ENCODE peak calls at places on chromosomes 12 and 14, in five cellular contexts. G, B, S, C and N are unnamed samples.

GRCh38 chr12:41967668-41968649 is 176.7 kb downstream of the GXYLT1 start:
- DNase-seq in C (no peak), B (peak), S (no peak), G (no peak), N (no peak)

GRCh38 chr12:131965073-131965472 is 15.3 kb downstream of the EP400 start:
- DNase-seq in G (no peak), S (no peak), B (no peak), C (no peak), N (no peak)

GRCh38 chr14:99072956-99073355 is 199.0 kb downstream of the BCL11B start:
- DNase-seq in C (no peak), G (no peak), S (no peak), B (no peak), N (no peak)

GRCh38 chr12:71642264-71642663 is 21.4 kb downstream of the ZFC3H1 start:
- DNase-seq in B (no peak), C (no peak), G (no peak), S (no peak), N (no peak)

GRCh38 chr14:51369814-51370213 is 129.8 kb downstream of the TMX1 start:
- DNase-seq in B (no peak), S (no peak), C (peak), G (no peak), N (no peak)

GRCh38 chr12:104312654-104313053 is 9.1 kb downstream of the EID3 start:
- DNase-seq in B (no peak), C (no peak), G (no peak), S (no peak), N (no peak)

GRCh38 chr12:19915392-19916192 is 452.7 kb upstream of the PDE3A start:
- DNase-seq in B (peak), C (no peak), S (no peak), G (no peak), N (peak)

GRCh38 chr12:52415870-52416750 is 10.0 kb upstream of the KRT82 start:
- DNase-seq in G (peak), B (peak), C (peak), S (no peak), N (peak)

GRCh38 chr12:80648866-80649265 is 58.6 kb upstream of the MYF6 start:
- DNase-seq in S (no peak), G (no peak), C (no peak), B (peak), N (peak)

GRCh38 chr14:61470261-61470953 is 149.0 kb downstream of the PRKCH start:
- DNase-seq in B (peak), S (no peak), G (no peak), C (peak), N (peak)

GRCh38 chr12:14394317-14395058 is 29.0 kb downstream of the ATF7IP start:
- DNase-seq in C (peak), G (no peak), S (no peak), B (peak), N (peak)

GRCh38 chr12:111753144-111753881 is 13.4 kb upstream of the ALDH2 start:
- DNase-seq in G (peak), B (no peak), S (no peak), C (peak), N (peak)

GRCh38 chr14:102192840-102193502 is 53.3 kb downstream of the WDR20 start:
- DNase-seq in B (no peak), S (peak), C (no peak), G (no peak), N (no peak)

GRCh38 chr12:39402922-39403321 is 40.0 kb downstream of the KIF21A start:
- DNase-seq in B (no peak), G (no peak), C (no peak), S (no peak), N (no peak)

GRCh38 chr12:22544038-22544979 is at the start of gene C2CD5:
- DNase-seq in C (peak), B (peak), S (peak), G (peak), N (peak)

GRCh38 chr12:130983328-130984017 is 29.8 kb downstream of the ADGRD1 start:
- DNase-seq in C (no peak), G (no peak), S (no peak), B (no peak), N (no peak)

GRCh38 chr14:93114713-93115068 is 1.0 kb downstream of the ITPK1 start:
- DNase-seq in G (no peak), S (no peak), B (no peak), C (peak), N (no peak)

GRCh38 chr12:12616512-12617275 is 5.0 kb downstream of the CREBL2 start:
- DNase-seq in G (no peak), B (peak), C (no peak), S (peak), N (peak)

GRCh38 chr14:95700221-95700976 is 13.5 kb downstream of the TCL1A start:
- DNase-seq in C (no peak), S (no peak), B (no peak), G (no peak), N (no peak)

GRCh38 chr12:16189849-16190248 is 87.6 kb downstream of the SLC15A5 start:
- DNase-seq in S (no peak), C (no peak), G (no peak), B (peak), N (peak)

GRCh38 chr12:98743362-98743953 is 98.4 kb downstream of the APAF1 start:
- DNase-seq in B (no peak), G (no peak), S (no peak), C (peak), N (no peak)

GRCh38 chr14:102215071-102215470 is 75.4 kb downstream of the WDR20 start:
- DNase-seq in S (peak), C (no peak), G (no peak), B (peak), N (peak)

GRCh38 chr14:98290596-98290995 is 981.4 kb downstream of the BCL11B start:
- DNase-seq in S (no peak), B (peak), G (no peak), C (no peak), N (no peak)

GRCh38 chr12:89135976-89136634 is 216.2 kb downstream of the DUSP6 start:
- DNase-seq in S (no peak), G (no peak), C (no peak), B (peak), N (peak)

GRCh38 chr12:7210642-7211151 is 21.2 kb downstream of the PEX5 start:
- DNase-seq in C (no peak), B (no peak), S (no peak), G (no peak), N (no peak)

GRCh38 chr14:31880935-31881334 is 196.2 kb upstream of the ARHGAP5 start:
- DNase-seq in G (no peak), B (peak), S (no peak), C (no peak), N (peak)

GRCh38 chr14:31879661-31880348 is 197.3 kb upstream of the ARHGAP5 start:
- DNase-seq in B (no peak), C (no peak), S (no peak), G (no peak), N (no peak)

GRCh38 chr14:31884238-31884637 is 192.9 kb upstream of the ARHGAP5 start:
- DNase-seq in C (no peak), G (no peak), B (no peak), S (no peak), N (no peak)

GRCh38 chr14:31884776-31885379 is 192.2 kb upstream of the ARHGAP5 start:
- DNase-seq in C (no peak), S (no peak), B (peak), G (no peak), N (peak)

DNA sequence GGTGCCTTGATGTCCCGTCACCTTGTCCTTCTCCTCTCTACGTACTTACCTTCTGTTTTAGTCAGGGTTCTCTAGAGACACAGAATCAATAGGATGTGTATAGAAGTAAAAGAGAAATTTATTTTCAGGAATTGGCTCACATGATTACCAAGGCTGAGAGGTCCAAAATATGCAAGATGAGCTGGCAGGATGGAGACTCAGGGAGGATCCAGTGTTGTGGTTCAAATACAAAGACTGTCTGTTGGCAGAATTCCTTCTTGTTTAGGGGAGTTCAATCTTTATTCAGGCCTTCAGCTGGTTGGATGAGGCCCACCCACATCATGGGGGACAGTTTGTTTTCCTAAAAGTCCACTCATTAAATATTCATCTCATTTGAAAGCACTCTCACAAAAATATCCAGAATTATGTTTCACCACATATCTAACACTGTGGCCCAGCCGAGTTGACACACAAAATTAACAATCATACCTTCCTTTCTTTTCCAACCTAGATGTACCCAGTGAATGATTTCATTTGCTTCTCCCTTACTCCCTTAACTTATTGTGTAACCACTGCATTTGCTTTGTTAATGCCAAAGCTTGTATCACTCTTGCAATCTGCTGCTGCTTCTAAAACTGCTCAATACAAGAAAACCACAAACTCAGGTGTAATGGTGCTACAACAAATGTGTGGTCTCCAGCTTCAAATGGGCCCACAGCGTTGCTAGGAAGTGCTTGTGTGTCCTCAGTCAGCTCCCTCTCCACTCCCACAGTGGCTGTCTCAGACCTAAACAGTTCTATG is 195.4 kb upstream of the ARHGAP5 start:
- DNase-seq in B (peak), S (no peak), C (no peak), G (no peak), N (peak)
- TF ChIP-seq CTCF in B (no peak), S (no peak), C (no peak), G (no peak), N (no peak)

GRCh38 chr12:102061096-102061555 is 665 bp downstream of the WASHC3 start:
- DNase-seq in G (no peak), C (no peak), B (peak), S (no peak), N (peak)

GRCh38 chr12:102064476-102064875 is 2.7 kb upstream of the WASHC3 start:
- DNase-seq in G (no peak), C (no peak), S (no peak), B (no peak), N (peak)

GRCh38 chr12:102061556-102062418 is at the start of gene WASHC3:
- DNase-seq in C (peak), S (peak), G (peak), B (peak), N (peak)

GRCh38 chr12:102063066-102063465 is 1.3 kb upstream of the WASHC3 start:
- DNase-seq in B (no peak), S (no peak), C (no peak), G (no peak), N (no peak)

GRCh38 chr12:102062419-102062806 is 622 bp upstream of the WASHC3 start:
- DNase-seq in B (no peak), S (no peak), C (no peak), G (no peak), N (no peak)
- H3K4me3 ChIP-seq in B (peak), S (peak), C (no peak), G (peak), N (peak)

GRCh38 chr14:39474416-39474911 is 42.2 kb upstream of the FBXO33 start:
- DNase-seq in B (peak), S (no peak), C (no peak), G (no peak), N (no peak)

GRCh38 chr14:39472078-39472477 is 39.8 kb upstream of the FBXO33 start:
- DNase-seq in S (no peak), G (no peak), B (no peak), C (no peak), N (no peak)

GRCh38 chr14:39467889-39468524 is 35.8 kb upstream of the FBXO33 start:
- DNase-seq in C (no peak), B (peak), S (no peak), G (no peak), N (peak)

GRCh38 chr14:39469094-39469710 is 37.0 kb upstream of the FBXO33 start:
- DNase-seq in B (no peak), S (no peak), C (no peak), G (no peak), N (peak)
- TF ChIP-seq CTCF in B (no peak), S (peak), C (no peak), G (no peak), N (peak)

DNA sequence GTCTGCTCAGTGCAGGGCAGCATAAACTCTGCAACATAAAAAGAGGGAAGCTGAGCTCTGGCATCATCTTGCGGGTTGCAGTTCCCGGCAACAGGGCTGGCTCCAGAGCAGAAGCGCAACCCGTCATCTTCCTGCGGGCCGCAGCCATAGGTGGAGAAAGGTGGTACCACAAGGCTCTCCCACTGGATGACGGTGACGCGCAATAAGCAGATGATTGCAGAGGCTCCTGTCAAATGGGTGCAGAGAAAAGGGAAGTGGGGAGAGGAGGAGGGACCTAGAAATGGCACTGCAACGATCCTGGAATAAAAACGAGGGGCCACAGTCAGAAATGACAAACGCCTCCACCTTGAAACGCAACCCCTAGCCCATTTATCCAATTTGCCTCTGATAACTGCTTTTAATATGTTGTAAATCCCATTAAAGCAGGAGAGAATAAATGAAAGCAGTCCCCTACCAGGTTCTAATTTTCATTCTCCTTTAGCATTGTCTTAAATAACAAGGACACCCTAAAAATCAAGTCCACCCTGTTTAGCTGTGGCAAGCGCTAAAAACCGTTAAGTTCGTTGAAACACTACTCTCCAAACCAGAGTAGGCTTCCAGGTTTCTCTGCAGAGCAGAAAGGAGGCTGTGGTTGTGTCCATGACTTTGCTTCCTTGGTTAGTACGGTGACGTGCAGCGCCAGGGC is 30.9 kb upstream of the TUBA1C start:
- DNase-seq in S (peak), G (peak), B (peak), C (peak), N (no peak)
- H3K4me3 ChIP-seq in S (peak), G (peak), B (peak), C (no peak), N (no peak)

DNA sequence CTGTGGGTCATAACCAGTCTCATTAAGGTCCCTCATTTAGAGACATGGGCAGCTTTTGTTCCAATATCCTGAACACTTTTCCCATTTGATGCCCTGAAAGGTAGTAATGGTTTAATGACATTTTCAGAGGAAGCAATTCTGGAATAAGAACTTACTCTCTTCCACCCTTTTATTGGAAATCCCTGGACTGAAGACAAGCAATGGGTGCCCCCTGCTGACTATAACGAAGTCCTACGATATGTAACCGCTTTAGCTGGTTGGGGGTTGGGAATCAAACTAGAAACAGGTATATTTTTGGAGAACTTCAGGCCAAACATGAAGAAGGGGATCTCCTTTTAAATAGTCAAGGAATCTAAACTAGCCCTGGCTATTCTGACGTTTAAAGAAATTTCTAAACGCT is 20.5 kb downstream of the SARNP start:
- DNase-seq in G (no peak), S (no peak), C (no peak), B (peak), N (peak)
- TF ChIP-seq CTCF in G (peak), S (peak), C (peak), B (peak), N (peak)

DNA sequence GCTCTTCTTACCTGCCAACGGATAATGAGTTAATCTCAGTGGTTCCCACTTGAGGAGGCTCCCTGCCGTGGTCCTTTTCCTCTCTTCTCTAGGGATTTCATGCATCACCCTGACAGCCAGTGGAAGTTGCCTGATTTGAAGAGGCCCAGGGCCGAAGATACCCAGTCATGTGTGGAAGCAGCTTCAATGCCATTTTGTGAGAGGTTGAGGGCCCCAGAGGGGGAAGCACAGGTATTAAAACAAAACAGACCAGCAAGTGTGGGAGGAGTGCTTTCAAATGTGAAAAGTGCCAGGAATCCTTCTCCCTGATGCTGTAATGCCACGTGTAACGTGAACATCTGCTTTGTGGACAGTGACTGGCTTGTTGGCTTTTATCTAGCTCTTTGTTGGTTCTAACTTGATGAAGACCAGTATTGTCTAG is 1.5 kb downstream of the TCP11L2 start:
- DNase-seq in B (no peak), S (no peak), G (no peak), C (peak), N (no peak)
- H3K4me3 ChIP-seq in B (no peak), S (peak), G (peak), C (no peak), N (peak)

GRCh38 chr14:67831122-67831521 is 11.5 kb downstream of the RAD51B start:
- DNase-seq in B (no peak), C (no peak), S (no peak), G (no peak), N (no peak)
- TF ChIP-seq CTCF in B (no peak), C (no peak), S (no peak), G (no peak), N (no peak)

GRCh38 chr14:74654931-74655330 is 42.9 kb upstream of the LTBP2 start:
- DNase-seq in C (no peak), S (no peak), B (no peak), G (no peak), N (no peak)

GRCh38 chr14:74656964-74657363 is 44.9 kb upstream of the LTBP2 start:
- DNase-seq in G (no peak), B (no peak), C (no peak), S (no peak), N (no peak)

GRCh38 chr14:74653386-74654138 is 41.5 kb upstream of the LTBP2 start:
- DNase-seq in C (no peak), G (no peak), S (no peak), B (no peak), N (no peak)

GRCh38 chr14:74658535-74659130 is 46.6 kb upstream of the LTBP2 start:
- DNase-seq in G (no peak), C (no peak), B (peak), S (no peak), N (peak)

DNA sequence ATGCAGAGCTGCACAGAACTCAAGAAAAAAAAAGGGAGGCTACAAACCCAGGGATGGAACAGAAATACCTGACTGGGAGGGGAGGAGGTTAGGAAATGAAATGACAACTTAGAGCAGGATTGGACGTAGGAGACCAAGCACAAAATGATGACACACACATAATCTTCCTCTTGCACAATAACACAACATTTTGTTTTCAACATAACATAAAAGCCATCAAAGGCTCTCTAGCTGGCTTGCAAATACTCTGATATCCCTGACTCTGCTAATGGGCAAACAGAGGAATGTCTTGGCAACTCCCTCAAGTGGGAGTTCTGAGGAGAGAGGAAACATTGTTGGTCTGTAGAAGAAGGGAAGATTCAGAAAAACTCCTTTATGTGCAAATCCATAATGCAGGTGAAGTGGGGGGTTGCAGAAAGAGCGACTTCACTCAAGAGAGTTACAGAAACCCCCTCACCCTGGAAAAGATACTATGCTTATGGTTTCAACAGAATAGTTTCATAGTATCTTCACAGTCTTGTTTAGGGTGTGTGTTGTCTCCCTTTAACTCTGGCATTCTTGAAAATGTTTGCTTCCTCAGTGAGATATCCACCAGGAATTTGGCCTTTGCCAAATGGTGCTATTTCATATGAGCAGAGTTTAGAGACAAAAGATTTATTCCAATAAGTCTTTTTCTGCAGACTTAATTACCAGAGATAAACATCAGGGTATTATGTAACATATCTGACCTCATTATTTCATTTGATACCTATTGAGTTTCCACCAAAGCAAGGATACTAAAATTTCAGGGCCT is 43.8 kb upstream of the LTBP2 start:
- DNase-seq in C (no peak), G (no peak), S (no peak), B (peak), N (peak)
- H3K4me3 ChIP-seq in C (no peak), G (no peak), S (no peak), B (no peak), N (no peak)

GRCh38 chr12:25388216-25388615 is 137.5 kb upstream of the KRAS start:
- DNase-seq in S (no peak), B (peak), G (no peak), C (no peak), N (no peak)

GRCh38 chr12:25384038-25384953 is 133.6 kb upstream of the KRAS start:
- DNase-seq in C (no peak), B (no peak), S (no peak), G (no peak), N (peak)

GRCh38 chr12:25384954-25385216 is 134.2 kb upstream of the KRAS start:
- DNase-seq in B (no peak), S (no peak), C (no peak), G (no peak), N (no peak)

GRCh38 chr12:25387136-25388050 is 136.7 kb upstream of the KRAS start:
- DNase-seq in B (peak), C (peak), G (peak), S (peak), N (peak)

GRCh38 chr12:25386823-25387134 is 136.1 kb upstream of the KRAS start:
- DNase-seq in S (no peak), B (no peak), G (no peak), C (peak), N (no peak)
- TF ChIP-seq CTCF in S (no peak), B (no peak), G (no peak), C (no peak), N (no peak)

GRCh38 chr14:104229621-104230041 is 91.2 kb downstream of the KIF26A start:
- DNase-seq in G (no peak), S (no peak), C (no peak), B (no peak), N (no peak)
- H3K4me3 ChIP-seq in G (no peak), S (no peak), C (no peak), B (no peak), N (no peak)